ENCODE peak calls at places on chromosomes 3 and 15, in ten cellular contexts. One of them, this sample, is unnamed.
A peak's percentile ranks its signal among the peaks of the same experiment; 100 is the strongest.

GRCh38 chr3:100069472-100069871 is 44.8 kb downstream of the FILIP1L start:
- DNase-seq in left ventricle myocardium inferior: no peak
- DNase-seq in mammary epithelial cell: no peak
- DNase-seq in CD8-positive, alpha-beta T cell: no peak
- DNase-seq in adrenal gland: no peak
- DNase-seq in coronary artery: no peak
- DNase-seq in prostate gland: no peak
- DNase-seq in body of pancreas: no peak
- DNase-seq in Panc1: no peak
- DNase-seq in esophagus squamous epithelium: no peak
- DNase-seq in this sample: no peak

GRCh38 chr3:147153830-147154539 is 252.4 kb downstream of the ZIC4 start:
- DNase-seq in left ventricle myocardium inferior: no peak
- DNase-seq in mammary epithelial cell: no peak
- DNase-seq in CD8-positive, alpha-beta T cell: no peak
- DNase-seq in adrenal gland: no peak
- DNase-seq in coronary artery: no peak
- DNase-seq in prostate gland: no peak
- DNase-seq in body of pancreas: no peak
- DNase-seq in Panc1: no peak
- DNase-seq in esophagus squamous epithelium: no peak
- DNase-seq in this sample: no peak

GRCh38 chr3:124619887-124620599 is 110.2 kb upstream of the UMPS start:
- DNase-seq in left ventricle myocardium inferior: no peak
- DNase-seq in mammary epithelial cell: no peak
- DNase-seq in CD8-positive, alpha-beta T cell: no peak
- DNase-seq in adrenal gland: no peak
- DNase-seq in coronary artery: no peak
- DNase-seq in prostate gland: no peak
- DNase-seq in body of pancreas: no peak
- DNase-seq in Panc1: no peak
- DNase-seq in esophagus squamous epithelium: no peak
- DNase-seq in this sample: no peak

GRCh38 chr3:192887047-192887446 is 30.6 kb downstream of the MB21D2 start:
- DNase-seq in left ventricle myocardium inferior: no peak
- DNase-seq in mammary epithelial cell: no peak
- DNase-seq in CD8-positive, alpha-beta T cell: no peak
- DNase-seq in adrenal gland: no peak
- DNase-seq in coronary artery: no peak
- DNase-seq in prostate gland: no peak
- DNase-seq in body of pancreas: no peak
- DNase-seq in Panc1: peak; percentile 74
- DNase-seq in esophagus squamous epithelium: no peak
- DNase-seq in this sample: no peak

GRCh38 chr15:94580186-94580585 is 348.8 kb downstream of the MCTP2 start:
- DNase-seq in left ventricle myocardium inferior: no peak
- DNase-seq in mammary epithelial cell: no peak
- DNase-seq in CD8-positive, alpha-beta T cell: no peak
- DNase-seq in adrenal gland: no peak
- DNase-seq in coronary artery: no peak
- DNase-seq in prostate gland: no peak
- DNase-seq in body of pancreas: no peak
- DNase-seq in Panc1: no peak
- DNase-seq in esophagus squamous epithelium: no peak
- DNase-seq in this sample: no peak

GRCh38 chr15:101625980-101626379 is 26.2 kb downstream of the TM2D3 start:
- DNase-seq in left ventricle myocardium inferior: no peak
- DNase-seq in mammary epithelial cell: no peak
- DNase-seq in CD8-positive, alpha-beta T cell: no peak
- DNase-seq in adrenal gland: no peak
- DNase-seq in coronary artery: no peak
- DNase-seq in prostate gland: no peak
- DNase-seq in body of pancreas: no peak
- DNase-seq in Panc1: no peak
- DNase-seq in esophagus squamous epithelium: no peak
- DNase-seq in this sample: no peak

GRCh38 chr3:174417568-174417967 is 441.6 kb upstream of the NAALADL2 start:
- DNase-seq in left ventricle myocardium inferior: no peak
- DNase-seq in mammary epithelial cell: no peak
- DNase-seq in CD8-positive, alpha-beta T cell: no peak
- DNase-seq in adrenal gland: no peak
- DNase-seq in coronary artery: no peak
- DNase-seq in prostate gland: no peak
- DNase-seq in body of pancreas: no peak
- DNase-seq in Panc1: no peak
- DNase-seq in esophagus squamous epithelium: no peak
- DNase-seq in this sample: no peak

GRCh38 chr3:187955076-187955952 is 198.6 kb upstream of the LPP start:
- DNase-seq in left ventricle myocardium inferior: no peak
- DNase-seq in mammary epithelial cell: peak; percentile 76
- DNase-seq in CD8-positive, alpha-beta T cell: no peak
- DNase-seq in adrenal gland: no peak
- DNase-seq in coronary artery: no peak
- DNase-seq in prostate gland: no peak
- DNase-seq in body of pancreas: no peak
- DNase-seq in Panc1: no peak
- DNase-seq in esophagus squamous epithelium: no peak
- DNase-seq in this sample: peak; percentile 65

GRCh38 chr15:50425219-50425618 is 1.0 kb downstream of the USP8 start:
- DNase-seq in left ventricle myocardium inferior: no peak
- DNase-seq in mammary epithelial cell: no peak
- DNase-seq in CD8-positive, alpha-beta T cell: no peak
- DNase-seq in adrenal gland: no peak
- DNase-seq in coronary artery: no peak
- DNase-seq in prostate gland: no peak
- DNase-seq in body of pancreas: no peak
- DNase-seq in Panc1: no peak
- DNase-seq in esophagus squamous epithelium: no peak
- DNase-seq in this sample: no peak

GRCh38 chr3:113626513-113627371 is 69.7 kb downstream of the USF3 start:
- DNase-seq in left ventricle myocardium inferior: peak; percentile 42
- DNase-seq in mammary epithelial cell: peak; percentile 55
- DNase-seq in CD8-positive, alpha-beta T cell: no peak
- DNase-seq in adrenal gland: peak; percentile 56
- DNase-seq in coronary artery: no peak
- DNase-seq in prostate gland: peak; percentile 34
- DNase-seq in body of pancreas: peak; percentile 50
- DNase-seq in Panc1: peak; percentile 45
- DNase-seq in esophagus squamous epithelium: no peak
- DNase-seq in this sample: peak; percentile 7

GRCh38 chr3:35680866-35681650 is 41.7 kb downstream of the ARPP21 start:
- DNase-seq in left ventricle myocardium inferior: no peak
- DNase-seq in mammary epithelial cell: no peak
- DNase-seq in CD8-positive, alpha-beta T cell: no peak
- DNase-seq in adrenal gland: no peak
- DNase-seq in coronary artery: no peak
- DNase-seq in prostate gland: no peak
- DNase-seq in body of pancreas: no peak
- DNase-seq in Panc1: no peak
- DNase-seq in esophagus squamous epithelium: no peak
- DNase-seq in this sample: no peak

GRCh38 chr3:74139648-74140047 is 474.8 kb downstream of the CNTN3 start:
- DNase-seq in left ventricle myocardium inferior: no peak
- DNase-seq in mammary epithelial cell: no peak
- DNase-seq in CD8-positive, alpha-beta T cell: no peak
- DNase-seq in adrenal gland: no peak
- DNase-seq in coronary artery: no peak
- DNase-seq in prostate gland: no peak
- DNase-seq in body of pancreas: no peak
- DNase-seq in Panc1: no peak
- DNase-seq in esophagus squamous epithelium: no peak
- DNase-seq in this sample: no peak

GRCh38 chr3:32395451-32395970 is 3.9 kb downstream of the CMTM7 start:
- DNase-seq in left ventricle myocardium inferior: no peak
- DNase-seq in mammary epithelial cell: no peak
- DNase-seq in CD8-positive, alpha-beta T cell: no peak
- DNase-seq in adrenal gland: no peak
- DNase-seq in coronary artery: peak; percentile 2
- DNase-seq in prostate gland: no peak
- DNase-seq in body of pancreas: no peak
- DNase-seq in Panc1: no peak
- DNase-seq in esophagus squamous epithelium: no peak
- DNase-seq in this sample: no peak
- H3K27ac ChIP-seq in left ventricle myocardium inferior: no peak overlapping the region
- H3K27ac ChIP-seq in mammary epithelial cell: no peak overlapping the region
- H3K27ac ChIP-seq in CD8-positive, alpha-beta T cell: no peak overlapping the region
- H3K27ac ChIP-seq in adrenal gland: no peak overlapping the region
- H3K27ac ChIP-seq in coronary artery: no peak overlapping the region
- H3K27ac ChIP-seq in prostate gland: no peak overlapping the region
- H3K27ac ChIP-seq in body of pancreas: no peak overlapping the region
- H3K27ac ChIP-seq in Panc1: no peak overlapping the region
- H3K27ac ChIP-seq in esophagus squamous epithelium: no peak overlapping the region
- H3K27ac ChIP-seq in this sample: no peak overlapping the region

DNA sequence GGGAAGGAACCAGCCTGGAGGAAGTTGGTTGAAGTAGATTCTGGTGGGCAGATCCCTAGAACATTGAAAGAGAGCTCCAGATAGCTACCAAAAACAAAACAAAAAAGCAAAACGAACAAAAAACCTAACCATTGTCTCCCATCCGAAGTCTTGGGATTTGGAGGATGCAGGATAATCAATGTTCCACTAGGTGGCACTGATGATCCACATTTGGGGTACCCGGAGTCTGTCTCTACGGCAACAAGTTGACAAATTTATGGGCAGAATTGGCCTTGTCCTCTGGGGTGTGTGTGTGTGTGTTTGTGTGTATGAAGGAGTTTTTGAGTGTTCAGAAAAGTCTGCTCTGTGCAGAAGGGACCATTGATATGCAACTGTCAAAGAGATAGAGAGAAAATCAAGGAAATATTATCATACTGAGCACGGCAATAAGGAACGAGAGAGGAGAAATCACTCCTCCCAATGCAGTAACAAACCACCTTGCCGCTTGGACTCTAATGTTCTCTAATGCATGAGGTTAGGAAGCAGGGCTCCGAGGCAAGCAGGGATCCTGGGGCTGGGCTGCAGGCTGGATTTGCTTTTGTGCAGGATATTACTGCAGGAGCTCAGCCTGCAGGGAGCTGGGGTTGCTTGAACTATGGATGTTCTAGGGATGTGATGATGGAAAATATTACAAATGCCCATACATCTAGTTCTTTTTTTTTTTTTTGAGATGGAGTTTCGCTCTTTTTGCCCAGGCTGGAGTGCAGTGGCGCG is 59.8 kb upstream of the KLHL25 start:
- DNase-seq in left ventricle myocardium inferior: no peak
- DNase-seq in mammary epithelial cell: peak; percentile 49
- DNase-seq in CD8-positive, alpha-beta T cell: peak; percentile 49
- DNase-seq in adrenal gland: peak; percentile 64
- DNase-seq in coronary artery: no peak
- DNase-seq in prostate gland: peak; percentile 40
- DNase-seq in body of pancreas: peak; percentile 53
- DNase-seq in Panc1: no peak
- DNase-seq in esophagus squamous epithelium: no peak
- DNase-seq in this sample: no peak
- H3K4me3 ChIP-seq in left ventricle myocardium inferior: no peak overlapping the region
- H3K4me3 ChIP-seq in mammary epithelial cell: no peak overlapping the region
- H3K4me3 ChIP-seq in CD8-positive, alpha-beta T cell: no peak overlapping the region
- H3K4me3 ChIP-seq in adrenal gland: no peak overlapping the region
- H3K4me3 ChIP-seq in coronary artery: no peak overlapping the region
- H3K4me3 ChIP-seq in prostate gland: no peak overlapping the region
- H3K4me3 ChIP-seq in body of pancreas: no peak overlapping the region
- H3K4me3 ChIP-seq in Panc1: no peak overlapping the region
- H3K4me3 ChIP-seq in esophagus squamous epithelium: no peak overlapping the region
- H3K4me3 ChIP-seq in this sample: no peak overlapping the region

DNA sequence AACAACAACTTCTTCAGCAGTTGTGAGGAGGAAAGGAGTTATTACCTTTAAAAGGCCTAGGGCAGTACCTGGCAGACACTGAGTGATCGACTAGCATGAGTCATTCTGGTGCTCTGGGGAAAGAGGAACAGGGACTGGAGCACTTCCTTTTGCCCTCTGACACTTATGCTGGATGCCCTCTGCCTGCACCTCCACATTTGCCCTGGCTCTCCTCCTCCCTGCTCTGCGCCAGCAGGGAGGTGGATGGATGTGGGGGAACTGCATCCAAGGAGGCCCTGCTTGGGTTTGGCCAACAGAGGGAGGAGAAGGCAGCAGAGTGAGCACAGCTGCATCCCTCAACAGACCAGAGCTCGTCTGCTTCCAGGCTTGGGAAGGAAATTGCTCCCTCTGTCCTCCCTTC is 75.1 kb downstream of the SEMA5B start:
- DNase-seq in left ventricle myocardium inferior: no peak
- DNase-seq in mammary epithelial cell: peak; percentile 74
- DNase-seq in CD8-positive, alpha-beta T cell: no peak
- DNase-seq in adrenal gland: no peak
- DNase-seq in coronary artery: no peak
- DNase-seq in prostate gland: no peak
- DNase-seq in body of pancreas: no peak
- DNase-seq in Panc1: no peak
- DNase-seq in esophagus squamous epithelium: no peak
- DNase-seq in this sample: no peak
- TF ChIP-seq CTCF in left ventricle myocardium inferior: peak; percentile 53
- TF ChIP-seq CTCF in mammary epithelial cell: peak; percentile 20
- TF ChIP-seq CTCF in CD8-positive, alpha-beta T cell: no peak
- TF ChIP-seq CTCF in adrenal gland: peak; percentile 26
- TF ChIP-seq CTCF in coronary artery: no peak
- TF ChIP-seq CTCF in prostate gland: no peak
- TF ChIP-seq CTCF in body of pancreas: no peak
- TF ChIP-seq CTCF in Panc1: no peak
- TF ChIP-seq CTCF in esophagus squamous epithelium: no peak
- TF ChIP-seq CTCF in this sample: peak; percentile 11

GRCh38 chr3:97230486-97230885 is 416.1 kb downstream of the EPHA6 start:
- DNase-seq in left ventricle myocardium inferior: no peak
- DNase-seq in mammary epithelial cell: no peak
- DNase-seq in CD8-positive, alpha-beta T cell: no peak
- DNase-seq in adrenal gland: no peak
- DNase-seq in coronary artery: no peak
- DNase-seq in prostate gland: no peak
- DNase-seq in body of pancreas: no peak
- DNase-seq in Panc1: no peak
- DNase-seq in esophagus squamous epithelium: no peak
- DNase-seq in this sample: no peak

GRCh38 chr3:97235179-97235578 is 420.8 kb downstream of the EPHA6 start:
- DNase-seq in left ventricle myocardium inferior: no peak
- DNase-seq in mammary epithelial cell: no peak
- DNase-seq in CD8-positive, alpha-beta T cell: no peak
- DNase-seq in adrenal gland: no peak
- DNase-seq in coronary artery: no peak
- DNase-seq in prostate gland: no peak
- DNase-seq in body of pancreas: no peak
- DNase-seq in Panc1: no peak
- DNase-seq in esophagus squamous epithelium: no peak
- DNase-seq in this sample: no peak

GRCh38 chr3:97228966-97229365 is 414.6 kb downstream of the EPHA6 start:
- DNase-seq in left ventricle myocardium inferior: no peak
- DNase-seq in mammary epithelial cell: no peak
- DNase-seq in CD8-positive, alpha-beta T cell: no peak
- DNase-seq in adrenal gland: no peak
- DNase-seq in coronary artery: no peak
- DNase-seq in prostate gland: no peak
- DNase-seq in body of pancreas: no peak
- DNase-seq in Panc1: no peak
- DNase-seq in esophagus squamous epithelium: no peak
- DNase-seq in this sample: no peak

GRCh38 chr3:97235611-97236315 is 421.4 kb downstream of the EPHA6 start:
- DNase-seq in left ventricle myocardium inferior: no peak
- DNase-seq in mammary epithelial cell: no peak
- DNase-seq in CD8-positive, alpha-beta T cell: no peak
- DNase-seq in adrenal gland: no peak
- DNase-seq in coronary artery: no peak
- DNase-seq in prostate gland: no peak
- DNase-seq in body of pancreas: no peak
- DNase-seq in Panc1: no peak
- DNase-seq in esophagus squamous epithelium: no peak
- DNase-seq in this sample: no peak

GRCh38 chr3:97232635-97233034 is 418.2 kb downstream of the EPHA6 start:
- DNase-seq in left ventricle myocardium inferior: no peak
- DNase-seq in mammary epithelial cell: no peak
- DNase-seq in CD8-positive, alpha-beta T cell: no peak
- DNase-seq in adrenal gland: no peak
- DNase-seq in coronary artery: no peak
- DNase-seq in prostate gland: peak; percentile 65
- DNase-seq in body of pancreas: no peak
- DNase-seq in Panc1: no peak
- DNase-seq in esophagus squamous epithelium: peak; percentile 1
- DNase-seq in this sample: no peak
- H3K27ac ChIP-seq in left ventricle myocardium inferior: no peak overlapping the region
- H3K27ac ChIP-seq in mammary epithelial cell: no peak overlapping the region
- H3K27ac ChIP-seq in CD8-positive, alpha-beta T cell: no peak overlapping the region
- H3K27ac ChIP-seq in adrenal gland: no peak overlapping the region
- H3K27ac ChIP-seq in coronary artery: no peak overlapping the region
- H3K27ac ChIP-seq in prostate gland: peak overlapping the region; percentile 28
- H3K27ac ChIP-seq in body of pancreas: no peak overlapping the region
- H3K27ac ChIP-seq in Panc1: no peak overlapping the region
- H3K27ac ChIP-seq in esophagus squamous epithelium: peak overlapping the region; percentile 48
- H3K27ac ChIP-seq in this sample: no peak overlapping the region

This sample was measured in AG04450.